ENCODE peak calls at places on chromosomes 5 and 9, in eight cellular contexts. I is amniotic stem cell; N is GM20000; Q is GM10248; U is T-helper 9 cell; Y is stimulated activated CD4-positive, alpha-beta T cell treated with anti-CD3 and anti-CD28 coated beads, Interleukin-1b, Interleukin-23, amount 100 ng/mL, for 1 hour; D is breast epithelium; W is adipocyte. V is an unnamed sample.

GRCh38 chr5:159262472-159262858 is 625 bp upstream of the UBLCP1 start:
- DNase-seq in I (peak; percentile 13), N (no peak), Q (no peak), U (no peak), Y (no peak), D (no peak), W (peak; percentile 24), V (no peak)

GRCh38 chr9:33239922-33240321 is at the start of gene SPINK4:
- DNase-seq in I (no peak), N (no peak), Q (no peak), U (no peak), Y (no peak), D (no peak), W (no peak), V (no peak)

GRCh38 chr9:123473226-123473625 is 117.2 kb downstream of the CRB2 start:
- DNase-seq in I (no peak), N (no peak), Q (no peak), U (no peak), Y (no peak), D (no peak), W (no peak), V (no peak)

GRCh38 chr9:70003786-70004185 is 39.9 kb upstream of the MAMDC2 start:
- DNase-seq in I (no peak), N (no peak), Q (no peak), U (no peak), Y (no peak), D (no peak), W (peak; percentile 60), V (no peak)

GRCh38 chr5:177366528-177367322 is 9.0 kb downstream of the RGS14 start:
- DNase-seq in I (no peak), N (no peak), Q (no peak), U (no peak), Y (no peak), D (peak; percentile 93), W (peak; percentile 77), V (no peak)

GRCh38 chr5:146667633-146668032 is 151.6 kb upstream of the GPR151 start:
- DNase-seq in I (peak; percentile 6), N (no peak), Q (no peak), U (no peak), Y (no peak), D (no peak), W (peak; percentile 29), V (no peak)

GRCh38 chr9:79116064-79116463 is 455.7 kb upstream of the TLE4 start:
- DNase-seq in I (no peak), N (no peak), Q (no peak), U (no peak), Y (no peak), D (no peak), W (no peak), V (no peak)

GRCh38 chr9:102867488-102867887 is 127.6 kb upstream of the CYLC2 start:
- DNase-seq in I (no peak), N (no peak), Q (no peak), U (no peak), Y (no peak), D (no peak), W (no peak), V (no peak)

GRCh38 chr5:18534119-18534518 is 899.9 kb downstream of the TAF11L14 start:
- DNase-seq in I (no peak), N (no peak), Q (no peak), U (no peak), Y (no peak), D (no peak), W (no peak), V (no peak)

GRCh38 chr9:122122903-122123632 is 30.0 kb upstream of the TTLL11 start:
- DNase-seq in I (no peak), N (peak; percentile 85), Q (peak; percentile 85), U (peak; percentile 71), Y (peak; percentile 64), D (peak; percentile 79), W (peak; percentile 85), V (peak; percentile 69)

GRCh38 chr5:141816598-141817399 is 61.4 kb downstream of the PCDH1 start:
- DNase-seq in I (no peak), N (no peak), Q (no peak), U (no peak), Y (no peak), D (no peak), W (no peak), V (no peak)

GRCh38 chr9:134855231-134855899 is 25.2 kb upstream of the FCN2 start:
- DNase-seq in I (no peak), N (no peak), Q (no peak), U (no peak), Y (no peak), D (no peak), W (no peak), V (no peak)

V was measured in naive thymus-derived CD8-positive, alpha-beta T cell.